ENCODE peak calls at places on chromosomes 11 and 22, in seven cellular contexts. One of them, this sample, is unnamed.

GRCh38 chr22:49327411-49327810 is 500.3 kb downstream of the BRD1 start:
- DNase-seq in pancreas: no peak
- DNase-seq in A549: no peak
- DNase-seq in right cardiac atrium: no peak
- DNase-seq in uterus: no peak
- DNase-seq in osteoblast: peak
- DNase-seq in CD4-positive, alpha-beta T cell: no peak
- DNase-seq in this sample: no peak

GRCh38 chr11:1456166-1456565 is 30.4 kb downstream of the MOB2 start:
- DNase-seq in osteoblast: no peak
- DNase-seq in right cardiac atrium: no peak
- DNase-seq in CD4-positive, alpha-beta T cell: no peak
- DNase-seq in A549: no peak
- DNase-seq in pancreas: no peak
- DNase-seq in uterus: no peak
- DNase-seq in this sample: no peak

GRCh38 chr11:18698341-18699268 is at the start of gene TMEM86A:
- DNase-seq in uterus: peak
- DNase-seq in right cardiac atrium: peak
- DNase-seq in A549: peak
- DNase-seq in osteoblast: peak
- DNase-seq in pancreas: peak
- DNase-seq in CD4-positive, alpha-beta T cell: peak
- DNase-seq in this sample: peak

GRCh38 chr11:116217006-116217405 is 555.8 kb downstream of the BUD13 start:
- DNase-seq in CD4-positive, alpha-beta T cell: no peak
- DNase-seq in right cardiac atrium: no peak
- DNase-seq in A549: peak
- DNase-seq in uterus: no peak
- DNase-seq in pancreas: no peak
- DNase-seq in osteoblast: no peak
- DNase-seq in this sample: no peak

GRCh38 chr11:5203366-5203765 is 2.9 kb upstream of the OR51V1 start:
- DNase-seq in CD4-positive, alpha-beta T cell: no peak
- DNase-seq in uterus: no peak
- DNase-seq in pancreas: no peak
- DNase-seq in right cardiac atrium: no peak
- DNase-seq in A549: no peak
- DNase-seq in osteoblast: no peak
- DNase-seq in this sample: no peak

GRCh38 chr11:73386568-73386967 is 10.4 kb downstream of the RELT start:
- DNase-seq in right cardiac atrium: no peak
- DNase-seq in A549: no peak
- DNase-seq in CD4-positive, alpha-beta T cell: no peak
- DNase-seq in osteoblast: no peak
- DNase-seq in uterus: no peak
- DNase-seq in pancreas: no peak
- DNase-seq in this sample: no peak

GRCh38 chr22:40509401-40510134 is 127.0 kb downstream of the MRTFA start:
- DNase-seq in right cardiac atrium: peak
- DNase-seq in uterus: peak
- DNase-seq in pancreas: no peak
- DNase-seq in CD4-positive, alpha-beta T cell: no peak
- DNase-seq in osteoblast: peak
- DNase-seq in A549: peak
- DNase-seq in this sample: no peak

GRCh38 chr11:119155733-119156492 is 7.1 kb downstream of the ABCG4 start:
- DNase-seq in uterus: no peak
- DNase-seq in A549: peak
- DNase-seq in CD4-positive, alpha-beta T cell: no peak
- DNase-seq in right cardiac atrium: no peak
- DNase-seq in pancreas: no peak
- DNase-seq in osteoblast: peak
- DNase-seq in this sample: no peak

GRCh38 chr11:101706541-101706940 is 122.7 kb upstream of the TRPC6 start:
- DNase-seq in uterus: no peak
- DNase-seq in pancreas: no peak
- DNase-seq in CD4-positive, alpha-beta T cell: no peak
- DNase-seq in right cardiac atrium: no peak
- DNase-seq in osteoblast: no peak
- DNase-seq in A549: peak
- DNase-seq in this sample: no peak

GRCh38 chr11:18748766-18749375 is 22.9 kb upstream of the IGSF22 start:
- DNase-seq in right cardiac atrium: no peak
- DNase-seq in pancreas: no peak
- DNase-seq in uterus: no peak
- DNase-seq in CD4-positive, alpha-beta T cell: no peak
- DNase-seq in A549: no peak
- DNase-seq in osteoblast: no peak
- DNase-seq in this sample: peak

GRCh38 chr11:72673943-72674828 is at the start of gene PDE2A:
- DNase-seq in osteoblast: no peak
- DNase-seq in right cardiac atrium: no peak
- DNase-seq in uterus: no peak
- DNase-seq in CD4-positive, alpha-beta T cell: no peak
- DNase-seq in A549: no peak
- DNase-seq in pancreas: no peak
- DNase-seq in this sample: peak

GRCh38 chr11:44243086-44243485 is 66.9 kb downstream of the ALX4 start:
- DNase-seq in right cardiac atrium: no peak
- DNase-seq in CD4-positive, alpha-beta T cell: no peak
- DNase-seq in uterus: no peak
- DNase-seq in A549: no peak
- DNase-seq in pancreas: no peak
- DNase-seq in osteoblast: no peak
- DNase-seq in this sample: no peak

GRCh38 chr11:65316311-65316978 is 1.8 kb downstream of the CDC42EP2 start:
- DNase-seq in CD4-positive, alpha-beta T cell: no peak
- DNase-seq in osteoblast: peak
- DNase-seq in right cardiac atrium: peak
- DNase-seq in A549: peak
- DNase-seq in pancreas: peak
- DNase-seq in uterus: peak
- DNase-seq in this sample: no peak
- H3K27ac ChIP-seq in CD4-positive, alpha-beta T cell: no peak
- H3K27ac ChIP-seq in osteoblast: peak
- H3K27ac ChIP-seq in right cardiac atrium: peak
- H3K27ac ChIP-seq in A549: peak
- H3K27ac ChIP-seq in pancreas: no peak
- H3K27ac ChIP-seq in uterus: peak
- H3K27ac ChIP-seq in this sample: peak

DNA sequence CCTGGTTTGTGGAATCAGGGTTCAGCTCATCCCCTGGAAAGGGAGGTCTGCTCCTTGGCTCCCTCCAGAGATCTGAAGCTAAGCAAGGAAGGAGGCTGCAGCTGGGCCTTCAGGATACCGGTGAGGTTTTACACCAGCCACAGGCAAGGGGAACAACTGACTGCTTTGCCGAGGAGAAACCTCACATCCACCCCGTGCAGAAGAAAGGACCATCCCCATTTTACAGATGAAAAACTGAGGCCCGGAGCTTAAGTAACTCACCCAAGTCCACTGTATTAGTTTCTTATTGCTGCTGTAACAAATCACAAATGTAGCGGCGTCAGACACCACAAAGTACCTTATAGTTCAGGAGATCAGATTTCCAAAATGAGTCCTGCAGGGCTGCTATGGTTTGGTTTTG is 173.7 kb downstream of the MN1 start:
- DNase-seq in CD4-positive, alpha-beta T cell: no peak
- DNase-seq in osteoblast: no peak
- DNase-seq in pancreas: no peak
- DNase-seq in uterus: no peak
- DNase-seq in A549: no peak
- DNase-seq in right cardiac atrium: no peak
- DNase-seq in this sample: no peak
- H3K27ac ChIP-seq in CD4-positive, alpha-beta T cell: no peak
- H3K27ac ChIP-seq in osteoblast: no peak
- H3K27ac ChIP-seq in pancreas: no peak
- H3K27ac ChIP-seq in uterus: no peak
- H3K27ac ChIP-seq in A549: no peak
- H3K27ac ChIP-seq in right cardiac atrium: no peak
- H3K27ac ChIP-seq in this sample: no peak

GRCh38 chr22:38257170-38257569 is 15.6 kb downstream of the TMEM184B start:
- DNase-seq in A549: no peak
- DNase-seq in right cardiac atrium: no peak
- DNase-seq in osteoblast: peak
- DNase-seq in CD4-positive, alpha-beta T cell: no peak
- DNase-seq in uterus: peak
- DNase-seq in pancreas: no peak
- DNase-seq in this sample: no peak
- H3K27ac ChIP-seq in A549: no peak
- H3K27ac ChIP-seq in right cardiac atrium: peak
- H3K27ac ChIP-seq in osteoblast: peak
- H3K27ac ChIP-seq in CD4-positive, alpha-beta T cell: no peak
- H3K27ac ChIP-seq in uterus: peak
- H3K27ac ChIP-seq in pancreas: no peak
- H3K27ac ChIP-seq in this sample: peak

GRCh38 chr22:26417406-26417805 is 11.7 kb upstream of the ASPHD2 start:
- DNase-seq in osteoblast: no peak
- DNase-seq in uterus: no peak
- DNase-seq in right cardiac atrium: no peak
- DNase-seq in A549: no peak
- DNase-seq in pancreas: no peak
- DNase-seq in CD4-positive, alpha-beta T cell: no peak
- DNase-seq in this sample: no peak
- H3K27ac ChIP-seq in osteoblast: no peak
- H3K27ac ChIP-seq in uterus: no peak
- H3K27ac ChIP-seq in right cardiac atrium: no peak
- H3K27ac ChIP-seq in A549: peak
- H3K27ac ChIP-seq in pancreas: no peak
- H3K27ac ChIP-seq in CD4-positive, alpha-beta T cell: no peak
- H3K27ac ChIP-seq in this sample: peak